ENCODE peak calls at places on chromosomes 3 and 15, in seven cellular contexts. B is Peyer's patch, L is transverse colon, I is heart right ventricle, U is left ventricle myocardium inferior, E is HepG2, A is sigmoid colon. W is an unnamed sample. For H3K9me3, the result is how much of the 10 kb centered on the place peaks cover.

GRCh38 chr15:60582370-60583036 is 103.6 kb upstream of the ICE2 start:
- DNase-seq in B (no peak), L (no peak), I (no peak), U (no peak), E (peak), A (no peak), W (no peak)

GRCh38 chr15:80878242-80878866 is 99.2 kb downstream of the CEMIP start:
- DNase-seq in B (no peak), L (no peak), I (no peak), U (no peak), E (no peak), A (no peak), W (no peak)

GRCh38 chr3:171183042-171183441 is 156.5 kb upstream of the SLC2A2 start:
- DNase-seq in B (no peak), L (no peak), I (no peak), U (no peak), E (peak), A (no peak), W (peak)

GRCh38 chr3:74897006-74897405 is 282.5 kb upstream of the CNTN3 start:
- DNase-seq in B (no peak), L (no peak), I (no peak), U (no peak), E (no peak), A (no peak), W (no peak)

GRCh38 chr3:33722626-33723370 is 4.7 kb upstream of the CLASP2 start:
- DNase-seq in B (no peak), L (no peak), I (no peak), U (no peak), E (no peak), A (no peak), W (no peak)

GRCh38 chr3:16490062-16490641 is 23.3 kb downstream of the RFTN1 start:
- DNase-seq in B (no peak), L (no peak), I (no peak), U (no peak), E (no peak), A (no peak), W (no peak)

GRCh38 chr3:140091143-140091542 is 156.2 kb downstream of the CLSTN2 start:
- DNase-seq in B (no peak), L (no peak), I (no peak), U (no peak), E (no peak), A (peak), W (no peak)

GRCh38 chr3:194306771-194307640 is 44.1 kb downstream of the CPN2 start:
- DNase-seq in B (peak), L (peak), I (no peak), U (no peak), E (no peak), A (peak), W (no peak)

GRCh38 chr3:57397175-57398026 is 104.9 kb upstream of the ASB14 start:
- DNase-seq in B (peak), L (peak), I (peak), U (no peak), E (peak), A (no peak), W (peak)

GRCh38 chr15:29270169-29270955 is 740 bp upstream of the NSMCE3 start:
- DNase-seq in B (no peak), L (no peak), I (no peak), U (no peak), E (no peak), A (no peak), W (no peak)

GRCh38 chr15:68218331-68218730 is 11.2 kb downstream of the CLN6 start:
- DNase-seq in B (no peak), L (no peak), I (no peak), U (no peak), E (no peak), A (peak), W (no peak)

GRCh38 chr3:134311693-134312071 is 61.0 kb upstream of the RYK start:
- DNase-seq in B (no peak), L (no peak), I (no peak), U (no peak), E (no peak), A (no peak), W (no peak)

GRCh38 chr3:134311265-134311664 is 60.6 kb upstream of the RYK start:
- DNase-seq in B (no peak), L (no peak), I (no peak), U (no peak), E (no peak), A (no peak), W (no peak)

GRCh38 chr3:134312873-134313838 is 61.1 kb downstream of the AMOTL2 start:
- DNase-seq in B (no peak), L (peak), I (peak), U (peak), E (peak), A (peak), W (peak)

GRCh38 chr3:134313839-134314587 is 60.2 kb downstream of the AMOTL2 start:
- DNase-seq in B (no peak), L (no peak), I (no peak), U (no peak), E (peak), A (no peak), W (no peak)

DNA sequence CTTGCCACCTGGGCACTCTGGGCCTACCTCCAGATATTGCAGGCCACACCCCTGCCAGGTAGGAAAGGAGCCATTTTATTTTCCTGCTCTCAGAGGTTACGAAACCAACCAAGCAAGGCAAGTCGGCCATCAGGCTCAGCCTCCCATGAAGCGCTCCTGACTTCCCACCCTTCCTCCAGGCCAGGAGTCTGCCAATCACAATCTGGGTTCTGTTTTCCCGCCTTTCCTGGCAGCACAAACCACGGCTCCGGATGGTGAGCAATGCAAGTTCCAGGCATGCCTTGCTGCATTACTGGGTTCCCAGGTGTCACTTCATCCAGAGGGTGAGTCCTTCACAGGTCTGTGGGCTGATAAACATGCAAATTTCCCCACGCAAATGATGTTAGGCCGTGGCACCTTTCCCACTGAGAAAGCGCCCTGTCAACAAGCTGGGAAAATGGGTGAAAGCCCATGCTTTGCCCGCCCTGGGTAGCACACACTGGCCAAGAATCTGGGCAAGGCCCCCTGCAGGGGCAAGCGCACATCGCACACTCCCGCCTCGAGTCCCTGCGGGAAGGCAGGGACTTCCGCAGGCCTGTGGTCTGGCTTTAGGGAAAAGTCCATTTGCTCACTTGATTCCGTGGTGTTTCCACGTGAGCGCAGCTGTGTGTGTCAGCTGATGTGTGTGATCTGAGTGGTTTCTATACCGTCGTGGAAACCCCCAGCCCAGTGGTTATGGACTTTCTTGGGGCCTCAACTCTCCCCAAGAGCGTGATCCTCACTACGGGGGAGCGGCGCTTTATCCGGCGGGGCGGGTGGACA is 61.6 kb upstream of the RYK start:
- DNase-seq in B (no peak), L (no peak), I (no peak), U (no peak), E (no peak), A (no peak), W (no peak)
- TF ChIP-seq CTCF in B (no peak), L (no peak), I (no peak), U (no peak), E (no peak), A (no peak), W (no peak)

GRCh38 chr15:20345401-20345958 is 196.1 kb downstream of the GOLGA6L6 start:
- DNase-seq in B (peak), L (no peak), I (no peak), U (no peak), E (no peak), A (peak), W (peak)
- H3K9me3 ChIP-seq in B (under half), L (under half), I (under half), U (under half), E (half or more), A (under half), W (half or more)

GRCh38 chr3:173586176-173586575 is 188.6 kb downstream of the NLGN1 start:
- DNase-seq in B (no peak), L (no peak), I (no peak), U (no peak), E (no peak), A (no peak), W (no peak)

GRCh38 chr3:173587055-173587454 is 189.5 kb downstream of the NLGN1 start:
- DNase-seq in B (no peak), L (no peak), I (no peak), U (no peak), E (no peak), A (no peak), W (no peak)

GRCh38 chr3:173584834-173585831 is 187.6 kb downstream of the NLGN1 start:
- DNase-seq in B (no peak), L (peak), I (peak), U (peak), E (no peak), A (peak), W (no peak)

GRCh38 chr3:173583496-173583895 is 186.0 kb downstream of the NLGN1 start:
- DNase-seq in B (no peak), L (no peak), I (no peak), U (no peak), E (no peak), A (no peak), W (no peak)

DNA sequence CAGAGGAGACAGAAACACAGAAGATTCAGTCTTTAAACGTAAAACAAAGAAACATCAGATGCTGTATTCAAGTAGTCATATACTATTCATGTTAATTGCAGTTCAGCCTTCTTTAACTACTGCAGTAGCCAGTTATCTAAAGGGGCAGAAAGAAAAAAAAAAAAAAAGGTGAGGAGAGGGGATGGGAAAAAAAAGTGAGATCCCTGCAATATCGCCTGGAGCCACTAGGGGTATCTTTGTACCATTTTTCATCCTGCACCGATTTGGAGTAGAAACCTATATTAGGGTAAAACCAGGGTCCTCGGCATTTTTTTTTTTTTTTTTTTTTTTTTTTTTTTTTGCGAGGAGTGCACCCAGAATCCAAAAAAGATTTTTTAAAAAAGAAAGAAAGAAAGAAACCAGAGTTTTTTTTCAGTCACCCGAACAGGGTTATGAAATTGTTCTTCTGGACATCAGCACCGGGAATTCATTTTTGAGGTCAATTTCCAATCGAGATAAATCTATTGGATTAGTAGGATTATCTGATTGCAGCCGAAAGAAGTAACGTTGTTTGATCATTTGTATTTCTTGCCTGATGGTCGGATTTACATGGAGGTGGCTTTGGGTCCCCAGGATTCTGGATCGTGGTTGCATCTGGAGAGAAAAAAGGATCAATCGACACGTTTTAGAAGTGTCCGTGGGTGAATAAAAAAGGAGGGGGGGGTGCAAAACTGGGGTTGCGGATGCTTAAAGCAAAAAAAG is 186.7 kb downstream of the NLGN1 start:
- DNase-seq in B (no peak), L (no peak), I (peak), U (no peak), E (no peak), A (no peak), W (peak)
- H3K4me3 ChIP-seq in B (no peak), L (peak), I (peak), U (peak), E (no peak), A (peak), W (no peak)

DNA sequence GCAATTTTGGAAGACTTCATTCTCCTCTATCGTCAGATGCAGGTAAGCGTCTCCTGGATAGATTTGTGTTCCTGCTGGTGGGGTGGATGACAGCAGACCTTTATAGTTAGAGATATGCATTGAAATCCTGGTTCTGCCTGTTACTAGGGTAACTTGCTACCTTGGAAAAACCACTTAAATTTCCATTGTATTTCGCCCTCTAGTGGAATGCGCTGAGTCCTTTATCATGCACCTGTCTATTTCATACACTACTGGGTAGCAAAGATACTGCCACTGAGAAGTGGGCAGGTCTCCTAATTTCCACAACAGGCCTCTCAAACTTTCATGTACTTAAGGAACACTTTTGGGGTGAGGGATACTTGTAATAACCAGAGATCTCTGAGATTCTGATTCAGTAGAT is 209.5 kb upstream of the SUCLG2 start:
- DNase-seq in B (no peak), L (no peak), I (no peak), U (no peak), E (peak), A (no peak), W (peak)
- TF ChIP-seq CTCF in B (no peak), L (no peak), I (no peak), U (no peak), E (peak), A (no peak), W (peak)

GRCh38 chr15:25176991-25177954 is 222.5 kb downstream of the SNRPN start:
- DNase-seq in B (peak), L (peak), I (peak), U (peak), E (no peak), A (peak), W (no peak)

GRCh38 chr15:25175789-25176615 is 221.2 kb downstream of the SNRPN start:
- DNase-seq in B (peak), L (peak), I (peak), U (peak), E (no peak), A (no peak), W (no peak)

GRCh38 chr15:25177955-25178801 is 223.4 kb downstream of the SNRPN start:
- DNase-seq in B (peak), L (peak), I (peak), U (peak), E (no peak), A (peak), W (peak)

GRCh38 chr15:25175033-25175788 is 220.4 kb downstream of the SNRPN start:
- DNase-seq in B (peak), L (no peak), I (no peak), U (peak), E (no peak), A (no peak), W (peak)

DNA sequence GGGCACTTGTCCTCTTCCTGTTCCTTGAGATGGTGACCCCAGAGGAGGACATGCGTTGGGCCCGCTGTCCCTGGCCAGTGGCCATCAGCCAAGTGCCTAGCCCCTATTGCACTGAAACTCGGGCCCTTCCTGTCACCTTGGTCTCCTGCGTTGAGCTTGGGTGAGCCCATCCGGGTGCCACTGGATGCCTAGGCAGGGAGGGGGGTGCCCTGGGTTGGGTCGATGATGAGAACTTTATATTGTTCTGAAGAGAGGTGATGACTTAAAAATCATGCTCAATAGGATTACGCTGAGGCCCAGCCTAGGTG is 221.8 kb downstream of the SNRPN start:
- DNase-seq in B (peak), L (peak), I (no peak), U (peak), E (no peak), A (peak), W (peak)
- H3K9me3 ChIP-seq in B (under half), L (under half), I (under half), U (half or more), E (half or more), A (under half), W (half or more)

GRCh38 chr15:48638966-48639365 is 6.5 kb downstream of the FBN1 start:
- DNase-seq in B (no peak), L (no peak), I (no peak), U (no peak), E (no peak), A (no peak), W (no peak)

GRCh38 chr15:48643236-48643635 is 2.3 kb downstream of the FBN1 start:
- DNase-seq in B (no peak), L (no peak), I (no peak), U (no peak), E (no peak), A (no peak), W (no peak)

GRCh38 chr15:48642795-48643194 is 2.7 kb downstream of the FBN1 start:
- DNase-seq in B (no peak), L (no peak), I (no peak), U (no peak), E (no peak), A (no peak), W (no peak)

GRCh38 chr15:48643776-48644497 is 1.6 kb downstream of the FBN1 start:
- DNase-seq in B (no peak), L (no peak), I (no peak), U (no peak), E (no peak), A (no peak), W (no peak)

GRCh38 chr15:48641416-48641815 is 4.1 kb downstream of the FBN1 start:
- DNase-seq in B (no peak), L (no peak), I (no peak), U (no peak), E (no peak), A (no peak), W (no peak)
- H3K4me3 ChIP-seq in B (no peak), L (no peak), I (peak), U (peak), E (no peak), A (peak), W (no peak)

GRCh38 chr3:2495746-2496145 is 397.1 kb downstream of the CNTN4 start:
- DNase-seq in B (no peak), L (no peak), I (no peak), U (no peak), E (no peak), A (no peak), W (no peak)
- TF ChIP-seq CTCF in B (no peak), L (no peak), I (no peak), U (no peak), E (no peak), A (no peak), W (no peak)

W was measured in Caco-2.